ENCODE peak calls at places on chromosomes 6 and 20, in four cellular contexts. X is activated naive CD8-positive, alpha-beta T cell treated with anti-CD3 and anti-CD28 coated beads, Interleukin-2, amount 10 ng/mL, durations not matched to agents 7 days and 5 days; Y is Ammon's horn; I is NCI-H2029 treated with DMSO at 0.1 percent for 48 hours. A is an unnamed sample.

GRCh38 chr20:49318430-49319203 is 40.8 kb upstream of the ZNFX1 start:
- DNase-seq in X (peak), Y (no peak), I (no peak), A (peak)

GRCh38 chr6:20845592-20845991 is 311.3 kb downstream of the CDKAL1 start:
- DNase-seq in X (no peak), Y (no peak), I (no peak), A (no peak)

GRCh38 chr6:3414704-3415453 is 42.0 kb downstream of the SLC22A23 start:
- DNase-seq in X (no peak), Y (no peak), I (peak), A (no peak)

GRCh38 chr6:140271759-140272377 is 897.4 kb upstream of the CITED2 start:
- DNase-seq in X (no peak), Y (peak), I (no peak), A (no peak)

GRCh38 chr20:37314617-37315292 is 25.3 kb downstream of the MANBAL start:
- DNase-seq in X (no peak), Y (no peak), I (no peak), A (peak)

GRCh38 chr6:31559958-31560696 is 12.0 kb upstream of the LTA start:
- DNase-seq in X (no peak), Y (peak), I (no peak), A (peak)

GRCh38 chr6:34152806-34153565 is 7.1 kb upstream of the GRM4 start:
- DNase-seq in X (peak), Y (no peak), I (no peak), A (no peak)

GRCh38 chr6:39688494-39688893 is 36.7 kb downstream of the KIF6 start:
- DNase-seq in X (no peak), Y (no peak), I (no peak), A (peak)

GRCh38 chr6:158121335-158121734 is 46.7 kb downstream of the SERAC1 start:
- DNase-seq in X (no peak), Y (peak), I (no peak), A (no peak)

GRCh38 chr20:38239406-38239805 is 21.1 kb downstream of the KIAA1755 start:
- DNase-seq in X (no peak), Y (no peak), I (no peak), A (no peak)

GRCh38 chr6:11386726-11387125 is 150.8 kb upstream of the TMEM170B start:
- DNase-seq in X (no peak), Y (no peak), I (peak), A (no peak)

GRCh38 chr6:37021356-37022129 is 16.1 kb downstream of the FGD2 start:
- DNase-seq in X (peak), Y (no peak), I (no peak), A (peak)

GRCh38 chr20:3405696-3406358 is 1.6 kb downstream of the DNAAF9 start:
- DNase-seq in X (no peak), Y (no peak), I (no peak), A (no peak)

GRCh38 chr6:4950076-4950475 is 53.8 kb downstream of the RPP40 start:
- DNase-seq in X (no peak), Y (no peak), I (no peak), A (no peak)

GRCh38 chr6:33914519-33915120 is 110.8 kb upstream of the MLN start:
- DNase-seq in X (peak), Y (peak), I (no peak), A (no peak)

GRCh38 chr20:62266340-62266739 is 28.0 kb downstream of the OSBPL2 start:
- DNase-seq in X (no peak), Y (no peak), I (no peak), A (no peak)

GRCh38 chr6:113381957-113382356 is 475.2 kb upstream of the MARCKS start:
- DNase-seq in X (no peak), Y (peak), I (peak), A (no peak)

GRCh38 chr6:27593200-27593818 is 120.4 kb upstream of the ZNF184 start:
- DNase-seq in X (no peak), Y (peak), I (no peak), A (no peak)

GRCh38 chr6:15152720-15153119 is 93.1 kb upstream of the JARID2 start:
- DNase-seq in X (no peak), Y (no peak), I (no peak), A (peak)

GRCh38 chr6:40996591-40997247 is 42.3 kb downstream of the UNC5CL start:
- DNase-seq in X (no peak), Y (peak), I (no peak), A (peak)

GRCh38 chr6:24131751-24132150 is 5.7 kb downstream of the NRSN1 start:
- DNase-seq in X (no peak), Y (no peak), I (no peak), A (no peak)

GRCh38 chr20:63740501-63741353 is 1.2 kb downstream of the SLC2A4RG start:
- DNase-seq in X (no peak), Y (peak), I (peak), A (peak)

GRCh38 chr20:55597526-55597925 is 407.8 kb downstream of the CBLN4 start:
- DNase-seq in X (no peak), Y (no peak), I (no peak), A (no peak)

GRCh38 chr6:54204921-54205511 is 93.8 kb downstream of the MLIP start:
- DNase-seq in X (no peak), Y (no peak), I (no peak), A (no peak)

GRCh38 chr6:116220172-116220571 is 33.7 kb downstream of the TSPYL4 start:
- DNase-seq in X (no peak), Y (peak), I (no peak), A (no peak)

GRCh38 chr6:134774244-134774643 is 175.7 kb downstream of the ALDH8A1 start:
- DNase-seq in X (no peak), Y (no peak), I (no peak), A (peak)

GRCh38 chr6:137849709-137850093 is 17.4 kb upstream of the TNFAIP3 start:
- DNase-seq in X (no peak), Y (no peak), I (no peak), A (no peak)

GRCh38 chr6:148593130-148593812 is 153.6 kb upstream of the UST start:
- DNase-seq in X (no peak), Y (no peak), I (no peak), A (peak)

GRCh38 chr6:163844352-163844751 is 429.8 kb downstream of the QKI start:
- DNase-seq in X (no peak), Y (no peak), I (no peak), A (no peak)

GRCh38 chr6:12238191-12238590 is 52.0 kb upstream of the EDN1 start:
- DNase-seq in X (no peak), Y (no peak), I (no peak), A (no peak)

GRCh38 chr6:1767481-1768246 is 157.9 kb downstream of the FOXC1 start:
- DNase-seq in X (no peak), Y (no peak), I (peak), A (peak)

GRCh38 chr6:71300561-71301168 is 12.1 kb downstream of the OGFRL1 start:
- DNase-seq in X (no peak), Y (no peak), I (no peak), A (no peak)

GRCh38 chr20:760751-761417 is 7.4 kb downstream of the SLC52A3 start:
- DNase-seq in X (peak), Y (no peak), I (no peak), A (peak)

GRCh38 chr6:111444794-111445193 is 38.2 kb downstream of the REV3L start:
- DNase-seq in X (no peak), Y (no peak), I (no peak), A (no peak)

A was measured in GM03348.